ENCODE peak calls at places on chromosome 7, in five cellular contexts. C, N, G, K and E are unnamed samples.

GRCh38 chr7:25303380-25304321 is 75.4 kb upstream of the NPVF start:
- DNase-seq in C (no peak), N (peak; percentile 58), G (no peak), K (peak; percentile 5), E (no peak)

GRCh38 chr7:147013820-147014219 is 897.2 kb downstream of the CNTNAP2 start:
- DNase-seq in C (no peak), N (no peak), G (no peak), K (no peak), E (no peak)

GRCh38 chr7:924541-925231 is 29.8 kb downstream of the ADAP1 start:
- DNase-seq in C (no peak), N (no peak), G (peak; percentile 55), K (no peak), E (no peak)

GRCh38 chr7:77931841-77932240 is 133.3 kb downstream of the PHTF2 start:
- DNase-seq in C (no peak), N (no peak), G (no peak), K (no peak), E (no peak)

GRCh38 chr7:157718303-157719007 is 381.7 kb downstream of the DNAJB6 start:
- DNase-seq in C (no peak), N (no peak), G (no peak), K (no peak), E (no peak)

GRCh38 chr7:121099572-121099971 is 111.1 kb downstream of the CPED1 start:
- DNase-seq in C (no peak), N (no peak), G (no peak), K (no peak), E (peak; percentile 56)

GRCh38 chr7:69218634-69219033 is 379.6 kb upstream of the AUTS2 start:
- DNase-seq in C (no peak), N (no peak), G (no peak), K (no peak), E (no peak)

GRCh38 chr7:155470686-155471638 is 13.0 kb downstream of the EN2 start:
- DNase-seq in C (peak; percentile 24), N (peak; percentile 25), G (no peak), K (no peak), E (peak; percentile 56)

GRCh38 chr7:119090851-119091250 is 866.3 kb downstream of the ANKRD7 start:
- DNase-seq in C (peak; percentile 33), N (peak; percentile 0), G (no peak), K (no peak), E (no peak)

GRCh38 chr7:44116789-44117666 is 6.3 kb downstream of the POLD2 start:
- DNase-seq in C (no peak), N (no peak), G (no peak), K (no peak), E (no peak)

GRCh38 chr7:80481196-80481884 is 30.5 kb downstream of the GNAT3 start:
- DNase-seq in C (peak; percentile 87), N (no peak), G (no peak), K (peak; percentile 25), E (peak; percentile 82)

GRCh38 chr7:33191326-33191725 is 62.0 kb downstream of the BBS9 start:
- DNase-seq in C (peak; percentile 11), N (no peak), G (no peak), K (no peak), E (peak; percentile 37)

GRCh38 chr7:112495820-112496462 is 15.2 kb downstream of the LSMEM1 start:
- DNase-seq in C (peak; percentile 73), N (peak; percentile 68), G (no peak), K (no peak), E (peak; percentile 69)

GRCh38 chr7:158060216-158060615 is 527.4 kb downstream of the PTPRN2 start:
- DNase-seq in C (no peak), N (no peak), G (no peak), K (no peak), E (no peak)

GRCh38 chr7:32115831-32116230 is 45.6 kb upstream of the PDE1C start:
- DNase-seq in C (no peak), N (no peak), G (no peak), K (peak; percentile 16), E (peak; percentile 81)

GRCh38 chr7:63072806-63073205 is 925.8 kb upstream of the ZNF722 start:
- DNase-seq in C (no peak), N (no peak), G (no peak), K (no peak), E (no peak)

GRCh38 chr7:36613214-36613613 is 111.1 kb downstream of the AOAH start:
- DNase-seq in C (no peak), N (no peak), G (no peak), K (no peak), E (no peak)

GRCh38 chr7:1291040-1291689 is 58.5 kb downstream of the UNCX start:
- DNase-seq in C (no peak), N (no peak), G (no peak), K (no peak), E (no peak)

GRCh38 chr7:44259547-44260457 is 59.0 kb downstream of the YKT6 start:
- DNase-seq in C (peak; percentile 83), N (peak; percentile 99), G (peak; percentile 37), K (peak; percentile 39), E (peak; percentile 87)

GRCh38 chr7:2934984-2935740 is 91.1 kb upstream of the GNA12 start:
- DNase-seq in C (no peak), N (no peak), G (no peak), K (no peak), E (no peak)

GRCh38 chr7:151570366-151570915 is 50.7 kb upstream of the RHEB start:
- DNase-seq in C (peak; percentile 23), N (peak; percentile 58), G (no peak), K (no peak), E (peak; percentile 52)

GRCh38 chr7:79774150-79774549 is 320.7 kb upstream of the MAGI2 start:
- DNase-seq in C (peak; percentile 62), N (no peak), G (no peak), K (no peak), E (peak; percentile 56)

GRCh38 chr7:120724448-120724847 is 133.5 kb downstream of the TSPAN12 start:
- DNase-seq in C (peak; percentile 27), N (no peak), G (no peak), K (no peak), E (no peak)

GRCh38 chr7:114943953-114944741 is 22.3 kb downstream of the MDFIC start:
- DNase-seq in C (no peak), N (peak; percentile 37), G (no peak), K (no peak), E (no peak)

GRCh38 chr7:134941185-134941900 is 45.0 kb upstream of the AGBL3 start:
- DNase-seq in C (peak; percentile 94), N (peak; percentile 83), G (no peak), K (peak; percentile 94), E (peak; percentile 29)

GRCh38 chr7:43123457-43123856 is 11.0 kb downstream of the HECW1 start:
- DNase-seq in C (no peak), N (no peak), G (no peak), K (no peak), E (no peak)

GRCh38 chr7:147809785-147810184 is 780.8 kb upstream of the C7orf33 start:
- DNase-seq in C (no peak), N (no peak), G (no peak), K (no peak), E (no peak)

GRCh38 chr7:149719050-149719899 is 54.1 kb downstream of the ZNF467 start:
- DNase-seq in C (peak; percentile 33), N (peak; percentile 88), G (no peak), K (peak; percentile 29), E (no peak)

DNA sequence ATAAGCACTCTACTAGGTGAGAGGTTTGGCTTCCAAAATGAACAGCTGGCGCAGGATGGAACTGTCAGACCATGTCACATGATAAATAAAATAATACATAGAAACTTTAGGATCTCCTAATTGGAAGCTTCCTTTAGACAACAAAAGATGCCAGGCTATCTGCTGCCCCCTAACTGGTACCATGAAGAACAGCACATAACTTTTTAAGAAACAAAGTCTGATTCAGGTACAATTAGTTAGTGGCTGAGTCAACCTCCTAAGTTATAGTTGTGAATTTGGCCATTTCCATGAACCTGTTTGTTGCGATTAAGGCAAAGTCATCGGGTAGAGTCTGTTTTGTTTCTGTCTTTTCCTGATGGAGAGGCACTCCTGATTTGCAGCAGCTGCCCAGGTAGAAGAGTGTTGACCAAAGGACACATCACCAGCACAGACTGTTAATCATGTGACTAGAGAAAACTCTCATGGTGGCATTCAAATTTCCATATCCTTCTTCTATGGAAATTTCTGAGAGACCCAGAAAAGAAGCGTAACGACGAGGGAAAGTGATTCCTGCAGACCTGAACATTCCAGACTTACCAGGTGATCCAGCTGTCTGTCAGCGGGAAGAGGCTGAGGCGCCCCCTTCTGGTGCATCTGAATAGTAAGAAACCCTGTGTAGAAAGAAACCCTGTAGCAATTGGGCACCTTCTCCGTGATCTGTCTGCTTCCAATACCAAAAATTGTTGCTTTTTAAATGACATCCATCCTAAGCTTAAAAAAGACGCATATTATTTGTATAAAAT is 8.6 kb upstream of the INHBA start:
- DNase-seq in C (peak; percentile 67), N (peak; percentile 58), G (no peak), K (no peak), E (peak; percentile 55)
- TF ChIP-seq CTCF in C (peak; percentile 66), N (peak; percentile 54), G (no peak), K (peak; percentile 50), E (peak; percentile 67)

GRCh38 chr7:92400013-92400412 is 47.3 kb upstream of the GATAD1 start:
- DNase-seq in C (no peak), N (no peak), G (no peak), K (no peak), E (no peak)

GRCh38 chr7:92403760-92404074 is 43.6 kb upstream of the GATAD1 start:
- DNase-seq in C (no peak), N (no peak), G (no peak), K (no peak), E (no peak)

GRCh38 chr7:92409357-92409756 is 37.9 kb upstream of the GATAD1 start:
- DNase-seq in C (no peak), N (no peak), G (no peak), K (no peak), E (no peak)

GRCh38 chr7:92402920-92403759 is 44.1 kb upstream of the GATAD1 start:
- DNase-seq in C (peak; percentile 90), N (peak; percentile 34), G (no peak), K (no peak), E (no peak)

GRCh38 chr7:92404170-92404614 is 43.1 kb upstream of the GATAD1 start:
- DNase-seq in C (no peak), N (no peak), G (no peak), K (no peak), E (no peak)
- TF ChIP-seq CTCF in C (no peak), N (no peak), G (no peak), K (no peak), E (no peak)

DNA sequence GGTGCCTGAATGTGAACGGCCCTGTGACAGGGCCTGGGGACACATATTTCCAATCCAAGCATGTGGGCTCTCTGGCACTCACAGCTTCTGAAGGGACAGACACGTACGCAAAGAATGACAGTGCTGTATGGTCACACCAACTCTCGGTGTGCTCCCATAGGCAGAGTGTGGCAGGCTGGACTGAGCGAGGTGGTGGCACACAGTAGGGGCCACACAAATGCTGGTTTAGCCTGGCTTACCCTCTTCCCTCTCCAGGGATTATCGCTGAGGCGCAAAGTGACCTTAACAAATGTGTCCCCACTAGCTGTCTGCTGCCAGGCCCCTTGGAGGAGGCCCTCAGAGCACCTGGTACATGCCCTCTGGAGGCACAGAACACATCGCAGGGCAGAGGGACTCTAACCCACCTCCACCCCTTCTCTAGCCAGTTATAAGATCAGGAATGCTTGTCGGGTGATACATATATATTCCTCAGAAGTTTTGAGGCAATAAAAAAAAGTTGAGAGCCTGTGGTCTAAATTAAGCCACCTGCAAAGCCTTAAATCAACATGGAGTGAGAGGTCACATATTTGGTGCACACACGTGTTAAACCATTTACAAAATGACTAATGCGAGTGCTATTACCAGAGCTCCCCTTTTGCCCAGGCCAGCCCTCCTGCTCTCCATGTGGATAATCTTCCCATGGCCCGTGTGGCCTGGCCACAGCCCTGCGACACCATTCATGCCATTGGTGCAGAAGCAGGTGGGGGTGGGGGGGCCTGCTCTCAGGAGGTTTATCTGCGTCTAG is 262.8 kb upstream of the GRB10 start:
- DNase-seq in C (peak; percentile 75), N (peak; percentile 82), G (no peak), K (peak; percentile 97), E (peak; percentile 97)
- TF ChIP-seq CTCF in C (no peak), N (no peak), G (no peak), K (no peak), E (no peak)

GRCh38 chr7:8295638-8296361 is 33.8 kb upstream of the ICA1 start:
- DNase-seq in C (peak; percentile 87), N (peak; percentile 83), G (no peak), K (peak; percentile 54), E (peak; percentile 86)
- TF ChIP-seq CTCF in C (peak; percentile 73), N (peak; percentile 70), G (peak; percentile 67), K (peak; percentile 68), E (peak; percentile 82)